ENCODE peak calls at places on chromosome 3, in four cellular contexts. Q, U, R and B are unnamed samples.

GRCh38 chr3:43785551-43785950 is 94.8 kb downstream of the ABHD5 start:
- DNase-seq in Q (no peak), U (no peak), R (no peak), B (no peak)

GRCh38 chr3:171602072-171602471 is 141.9 kb upstream of the TNIK start:
- DNase-seq in Q (no peak), U (no peak), R (no peak), B (no peak)

GRCh38 chr3:134373942-134374790 is at the start of gene AMOTL2:
- DNase-seq in Q (peak; percentile 46), U (peak; percentile 89), R (no peak), B (peak; percentile 91)

GRCh38 chr3:48503406-48504050 is 446 bp downstream of the SHISA5 start:
- DNase-seq in Q (peak; percentile 51), U (no peak), R (no peak), B (peak; percentile 11)

GRCh38 chr3:49699281-49699723 is 9.9 kb downstream of the RNF123 start:
- DNase-seq in Q (no peak), U (no peak), R (no peak), B (no peak)

GRCh38 chr3:63990204-63990603 is 33.1 kb downstream of the PSMD6 start:
- DNase-seq in Q (no peak), U (no peak), R (no peak), B (no peak)

GRCh38 chr3:146813496-146813895 is 208.3 kb upstream of the PLSCR5 start:
- DNase-seq in Q (no peak), U (no peak), R (no peak), B (no peak)

GRCh38 chr3:87287025-87287424 is 10.6 kb upstream of the POU1F1 start:
- DNase-seq in Q (no peak), U (no peak), R (no peak), B (no peak)

GRCh38 chr3:149648525-149648924 is 9.3 kb downstream of the WWTR1 start:
- DNase-seq in Q (no peak), U (no peak), R (no peak), B (no peak)

GRCh38 chr3:105518201-105518600 is 151.5 kb downstream of the ALCAM start:
- DNase-seq in Q (no peak), U (no peak), R (no peak), B (no peak)

GRCh38 chr3:187212705-187213104 is 15.4 kb downstream of the RTP1 start:
- DNase-seq in Q (no peak), U (no peak), R (no peak), B (no peak)

GRCh38 chr3:138089091-138089490 is 26.3 kb downstream of the DZIP1L start:
- DNase-seq in Q (no peak), U (peak; percentile 11), R (no peak), B (no peak)

GRCh38 chr3:55189359-55189801 is 261.5 kb upstream of the LRTM1 start:
- DNase-seq in Q (no peak), U (no peak), R (no peak), B (no peak)

GRCh38 chr3:107377151-107377550 is at the start of gene CCDC54:
- DNase-seq in Q (no peak), U (no peak), R (no peak), B (no peak)

GRCh38 chr3:127412578-127413317 is 124.9 kb upstream of the PRR20G start:
- DNase-seq in Q (no peak), U (no peak), R (no peak), B (no peak)

GRCh38 chr3:63912768-63913588 is 795 bp upstream of the SCAANT1 start:
- DNase-seq in Q (peak; percentile 42), U (peak; percentile 21), R (no peak), B (peak; percentile 49)

GRCh38 chr3:178982138-178982537 is 89.5 kb downstream of the ZMAT3 start:
- DNase-seq in Q (no peak), U (no peak), R (no peak), B (no peak)

GRCh38 chr3:105364113-105364512 is 2.6 kb upstream of the ALCAM start:
- DNase-seq in Q (no peak), U (no peak), R (no peak), B (no peak)

GRCh38 chr3:52493232-52494017 is 1.7 kb upstream of the STAB1 start:
- DNase-seq in Q (no peak), U (no peak), R (no peak), B (no peak)

GRCh38 chr3:164377466-164377865 is 700.8 kb downstream of the SI start:
- DNase-seq in Q (no peak), U (no peak), R (no peak), B (no peak)

GRCh38 chr3:164375995-164376394 is 702.3 kb downstream of the SI start:
- DNase-seq in Q (no peak), U (no peak), R (no peak), B (no peak)

GRCh38 chr3:164375538-164375937 is 702.8 kb downstream of the SI start:
- DNase-seq in Q (no peak), U (no peak), R (no peak), B (no peak)

DNA sequence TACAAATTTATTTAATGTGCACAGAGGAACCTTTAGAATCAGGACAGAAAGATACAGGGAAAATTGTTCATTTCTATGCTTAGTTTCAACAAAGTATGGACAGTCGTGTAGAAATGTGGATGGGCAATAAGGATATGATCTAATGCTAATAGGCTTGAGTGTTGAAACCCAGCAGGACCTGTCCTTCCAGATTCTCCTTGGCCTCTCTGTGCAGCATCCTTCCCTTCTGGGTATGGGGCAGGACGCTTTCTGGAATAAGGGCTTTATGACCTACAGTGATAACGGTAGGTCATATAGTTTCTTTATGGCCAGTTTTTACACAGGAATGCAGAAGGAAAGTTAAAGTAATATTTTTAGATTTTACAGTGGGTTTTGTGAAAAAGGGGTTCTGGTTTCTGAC is 698.1 kb downstream of the SI start:
- DNase-seq in Q (no peak), U (no peak), R (no peak), B (no peak)
- TF ChIP-seq FOXK2 in Q (no peak), U (no peak), R (no peak), B (no peak)

GRCh38 chr3:122184591-122184929 is 1.1 kb downstream of the CASR start:
- DNase-seq in Q (no peak), U (no peak), R (no peak), B (no peak)

GRCh38 chr3:122178711-122179110 is 4.8 kb upstream of the CASR start:
- DNase-seq in Q (no peak), U (no peak), R (no peak), B (no peak)

GRCh38 chr3:122186372-122186771 is 2.9 kb downstream of the CASR start:
- DNase-seq in Q (no peak), U (no peak), R (no peak), B (no peak)

GRCh38 chr3:122183893-122184590 is 574 bp downstream of the CASR start:
- DNase-seq in Q (no peak), U (no peak), R (no peak), B (no peak)

DNA sequence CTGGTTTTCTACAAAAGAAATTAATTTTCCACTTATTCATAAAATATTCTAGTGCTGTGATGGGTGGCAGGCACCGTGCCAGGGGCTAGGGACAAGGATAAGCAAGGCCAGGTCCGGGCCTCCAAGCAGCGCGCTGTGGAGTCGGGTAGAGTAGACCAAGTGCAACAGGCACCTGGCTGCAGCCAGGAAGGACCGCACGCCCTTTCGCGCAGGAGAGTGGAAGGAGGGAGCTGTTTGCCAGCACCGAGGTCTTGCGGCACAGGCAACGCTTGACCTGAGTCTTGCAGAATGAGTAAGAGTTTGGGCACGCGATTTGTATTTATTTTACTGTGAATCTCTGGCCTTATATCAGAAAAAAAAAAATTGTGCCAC is at the start of gene CASR:
- DNase-seq in Q (no peak), U (no peak), R (no peak), B (no peak)
- TF ChIP-seq FOXK2 in Q (no peak), U (no peak), R (no peak), B (no peak)

DNA sequence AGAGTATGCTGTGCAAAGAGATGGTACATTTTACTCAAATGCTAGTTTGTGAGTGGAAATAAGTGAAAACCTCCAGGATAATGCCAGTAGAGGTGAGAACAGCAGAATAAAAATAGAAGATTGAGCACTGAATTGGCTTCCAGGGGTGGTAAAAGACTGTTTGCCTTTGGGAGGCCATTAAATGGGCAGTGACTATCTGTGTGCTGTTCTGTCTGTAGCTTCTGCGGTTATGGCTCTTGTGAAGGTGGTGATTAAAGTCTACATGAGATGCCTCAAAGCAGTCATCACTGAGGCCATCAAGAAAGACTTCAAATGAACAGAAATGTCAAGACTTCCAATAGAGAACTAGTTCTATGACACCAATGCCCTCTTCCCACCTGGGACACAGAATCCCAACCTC is 108.8 kb downstream of the EFHB start:
- DNase-seq in Q (no peak), U (no peak), R (no peak), B (no peak)
- TF ChIP-seq FOXK2 in Q (no peak), U (no peak), R (no peak), B (no peak)

GRCh38 chr3:175896655-175897054 is 1037.5 kb downstream of the NAALADL2 start:
- DNase-seq in Q (no peak), U (no peak), R (no peak), B (no peak)
- TF ChIP-seq FOXK2 in Q (no peak), U (no peak), R (no peak), B (no peak)

DNA sequence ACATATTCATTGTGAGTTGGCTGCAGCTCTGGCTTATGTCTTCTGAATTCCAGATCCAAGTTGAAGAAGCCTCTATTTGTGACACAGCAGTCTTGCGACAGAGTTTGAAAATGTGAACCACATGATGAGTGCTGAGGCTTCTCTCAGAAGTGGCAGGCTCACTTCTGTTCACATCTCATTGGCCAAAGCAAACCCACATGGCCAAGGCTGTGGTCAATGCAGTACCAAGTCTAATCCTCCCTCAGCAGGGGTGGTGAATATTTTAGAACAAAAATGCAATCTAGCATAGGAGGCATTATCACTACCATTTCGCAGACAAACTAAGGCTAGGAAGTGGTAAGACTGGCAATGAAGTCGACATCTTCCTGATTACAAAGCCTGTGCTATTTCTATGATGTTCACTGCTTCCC is 45.2 kb downstream of the CDCP1 start:
- DNase-seq in Q (no peak), U (no peak), R (no peak), B (no peak)
- TF ChIP-seq FOXK2 in Q (no peak), U (no peak), R (no peak), B (no peak)

DNA sequence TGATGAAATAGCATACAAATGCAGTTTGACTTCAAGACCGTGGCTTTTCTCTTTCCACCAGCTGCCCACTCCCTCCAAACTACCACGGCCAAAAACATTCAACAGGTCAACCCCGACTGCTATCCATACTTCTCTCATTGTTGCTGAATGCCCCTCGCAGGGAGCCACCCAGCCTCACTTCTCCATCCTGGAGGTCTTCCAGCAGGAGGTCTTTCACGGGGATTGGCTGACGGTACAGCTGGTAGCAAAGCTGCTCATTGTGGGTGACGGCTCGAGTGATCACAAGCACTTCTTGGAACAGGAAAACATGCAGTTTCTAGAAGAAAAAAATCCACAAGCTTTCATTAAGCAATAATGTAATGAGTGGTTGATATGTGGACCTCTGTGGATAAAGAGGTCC is 49.0 kb upstream of the TASOR start:
- DNase-seq in Q (no peak), U (no peak), R (no peak), B (no peak)
- TF ChIP-seq FOXK2 in Q (no peak), U (no peak), R (no peak), B (no peak)